ENCODE peak calls at places on chromosomes 5 and 9, in four cellular contexts. One of them, this sample, is unnamed.

GRCh38 chr9:31542384-31543055 is 841.9 kb upstream of the ACO1 start:
- DNase-seq in K562: no peak
- DNase-seq in GM12878: peak; percentile 26
- DNase-seq in HepG2: peak; percentile 12
- DNase-seq in this sample: peak; percentile 16

GRCh38 chr5:175873090-175873454 is 1.7 kb downstream of the CPLX2 start:
- DNase-seq in HepG2: peak; percentile 37
- DNase-seq in K562: peak; percentile 30
- DNase-seq in GM12878: no peak
- DNase-seq in this sample: peak; percentile 60

GRCh38 chr5:147092044-147092443 is 142.8 kb upstream of the STK32A start:
- DNase-seq in GM12878: no peak
- DNase-seq in K562: no peak
- DNase-seq in HepG2: no peak
- DNase-seq in this sample: no peak

GRCh38 chr5:134590992-134591659 is 41.5 kb downstream of the SAR1B start:
- DNase-seq in GM12878: no peak
- DNase-seq in HepG2: peak; percentile 71
- DNase-seq in K562: no peak
- DNase-seq in this sample: no peak

GRCh38 chr5:100904259-100904822 is 1.3 kb upstream of the ST8SIA4 start:
- DNase-seq in GM12878: no peak
- DNase-seq in HepG2: no peak
- DNase-seq in K562: no peak
- DNase-seq in this sample: peak; percentile 11

GRCh38 chr5:176734756-176735342 is 75.5 kb upstream of the UNC5A start:
- DNase-seq in GM12878: no peak
- DNase-seq in HepG2: no peak
- DNase-seq in K562: no peak
- DNase-seq in this sample: no peak

GRCh38 chr5:140996055-140996454 is 29.8 kb downstream of the PCDHAC2 start:
- DNase-seq in HepG2: no peak
- DNase-seq in K562: no peak
- DNase-seq in GM12878: no peak
- DNase-seq in this sample: no peak

GRCh38 chr9:109101810-109102209 is 17.9 kb downstream of the TMEM245 start:
- DNase-seq in K562: no peak
- DNase-seq in GM12878: peak; percentile 69
- DNase-seq in HepG2: no peak
- DNase-seq in this sample: no peak

GRCh38 chr9:115672477-115673316 is 480.9 kb upstream of the PAPPA start:
- DNase-seq in GM12878: no peak
- DNase-seq in HepG2: peak; percentile 1
- DNase-seq in K562: no peak
- DNase-seq in this sample: no peak

GRCh38 chr5:147464211-147464610 is 45.7 kb downstream of the DPYSL3 start:
- DNase-seq in HepG2: peak; percentile 11
- DNase-seq in K562: no peak
- DNase-seq in GM12878: no peak
- DNase-seq in this sample: peak; percentile 20

GRCh38 chr9:127013597-127013996 is 99.0 kb downstream of the RALGPS1 start:
- DNase-seq in K562: no peak
- DNase-seq in HepG2: no peak
- DNase-seq in GM12878: no peak
- DNase-seq in this sample: no peak

GRCh38 chr5:157476699-157477408 is 16.8 kb downstream of the NIPAL4 start:
- DNase-seq in GM12878: no peak
- DNase-seq in K562: peak; percentile 70
- DNase-seq in HepG2: peak; percentile 75
- DNase-seq in this sample: peak; percentile 75

GRCh38 chr5:55600536-55601208 is 65.9 kb upstream of the PLPP1 start:
- DNase-seq in GM12878: no peak
- DNase-seq in HepG2: no peak
- DNase-seq in K562: no peak
- DNase-seq in this sample: no peak

GRCh38 chr9:83220737-83221136 is 157.8 kb upstream of the RASEF start:
- DNase-seq in HepG2: peak; percentile 30
- DNase-seq in K562: no peak
- DNase-seq in GM12878: peak; percentile 7
- DNase-seq in this sample: no peak

GRCh38 chr9:87622098-87622497 is 103.8 kb upstream of the CTSL start:
- DNase-seq in GM12878: no peak
- DNase-seq in HepG2: no peak
- DNase-seq in K562: no peak
- DNase-seq in this sample: no peak

GRCh38 chr5:128345247-128345646 is 192.8 kb downstream of the FBN2 start:
- DNase-seq in GM12878: no peak
- DNase-seq in HepG2: no peak
- DNase-seq in K562: no peak
- DNase-seq in this sample: no peak

GRCh38 chr9:14961372-14962068 is 51.3 kb upstream of the FREM1 start:
- DNase-seq in HepG2: peak; percentile 99
- DNase-seq in GM12878: no peak
- DNase-seq in K562: peak; percentile 18
- DNase-seq in this sample: no peak

GRCh38 chr5:158351485-158352140 is 492.7 kb upstream of the CLINT1 start:
- DNase-seq in GM12878: no peak
- DNase-seq in K562: no peak
- DNase-seq in HepG2: no peak
- DNase-seq in this sample: no peak

GRCh38 chr5:102666164-102666951 is 88.7 kb upstream of the PAM start:
- DNase-seq in GM12878: no peak
- DNase-seq in K562: no peak
- DNase-seq in HepG2: no peak
- DNase-seq in this sample: no peak

GRCh38 chr9:82331091-82331490 is 342.5 kb downstream of the SPATA31D1 start:
- DNase-seq in K562: no peak
- DNase-seq in GM12878: no peak
- DNase-seq in HepG2: no peak
- DNase-seq in this sample: no peak

GRCh38 chr9:93132946-93133640 is 958 bp downstream of the NINJ1 start:
- DNase-seq in GM12878: no peak
- DNase-seq in K562: no peak
- DNase-seq in HepG2: peak; percentile 72
- DNase-seq in this sample: no peak

GRCh38 chr5:159105318-159106053 is 5.8 kb upstream of the EBF1 start:
- DNase-seq in K562: no peak
- DNase-seq in HepG2: no peak
- DNase-seq in GM12878: no peak
- DNase-seq in this sample: no peak

GRCh38 chr9:98075332-98075805 is 18.8 kb downstream of the NANS start:
- DNase-seq in K562: no peak
- DNase-seq in GM12878: no peak
- DNase-seq in HepG2: no peak
- DNase-seq in this sample: no peak

GRCh38 chr5:2666081-2666480 is 85.4 kb downstream of the IRX2 start:
- DNase-seq in GM12878: no peak
- DNase-seq in HepG2: no peak
- DNase-seq in K562: no peak
- DNase-seq in this sample: no peak

GRCh38 chr5:97752871-97753270 is 569.8 kb upstream of the RIOK2 start:
- DNase-seq in HepG2: no peak
- DNase-seq in GM12878: no peak
- DNase-seq in K562: no peak
- DNase-seq in this sample: no peak

GRCh38 chr5:179313849-179314521 is 31.3 kb downstream of the ADAMTS2 start:
- DNase-seq in K562: no peak
- DNase-seq in HepG2: no peak
- DNase-seq in GM12878: no peak
- DNase-seq in this sample: no peak

DNA sequence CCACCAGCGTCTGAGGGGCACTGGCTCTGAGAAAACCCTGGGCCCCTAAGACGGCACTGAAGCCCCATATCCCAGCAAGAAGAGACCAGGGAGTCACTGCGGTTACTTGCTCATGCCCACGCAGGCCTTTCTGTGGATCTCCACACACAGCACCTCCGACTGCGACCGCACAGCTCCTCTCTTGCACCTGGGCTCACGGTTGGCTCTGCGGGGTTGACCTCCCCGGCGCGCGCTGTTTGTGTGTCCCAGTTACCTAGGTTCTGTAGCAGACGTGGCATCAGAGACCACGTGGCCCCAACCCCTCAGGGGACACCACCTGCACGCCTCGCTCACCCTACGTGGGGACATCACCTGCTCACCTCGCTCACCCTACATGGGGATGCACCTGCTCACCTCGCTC is 12.7 kb downstream of the LPCAT1 start:
- DNase-seq in HepG2: no peak
- DNase-seq in K562: no peak
- DNase-seq in GM12878: no peak
- DNase-seq in this sample: no peak
- TF ChIP-seq FOXK2 in HepG2: no peak
- TF ChIP-seq FOXK2 in K562: no peak
- TF ChIP-seq FOXK2 in GM12878: no peak
- TF ChIP-seq FOXK2 in this sample: no peak

DNA sequence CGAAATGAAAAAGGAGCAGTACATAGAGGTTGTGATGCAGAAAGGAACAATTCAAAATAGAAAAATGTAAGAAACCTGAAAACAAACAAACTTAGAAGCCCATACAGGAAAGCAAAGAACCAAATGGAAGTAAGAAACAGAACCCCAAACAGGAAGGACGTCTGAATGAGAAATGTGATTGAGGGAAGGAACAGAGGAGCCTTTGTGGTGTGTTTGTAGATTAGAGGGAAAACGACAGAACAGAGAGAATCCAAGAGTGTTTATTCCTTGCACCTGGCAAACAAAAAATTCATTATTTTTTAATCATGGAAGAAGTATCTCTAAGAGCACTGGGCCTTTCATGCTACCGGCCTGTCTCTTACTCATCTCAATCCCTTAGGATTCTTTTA is 67.8 kb upstream of the ZSWIM6 start:
- DNase-seq in K562: no peak
- DNase-seq in GM12878: no peak
- DNase-seq in HepG2: no peak
- DNase-seq in this sample: no peak
- TF ChIP-seq TARDBP in K562: no peak
- TF ChIP-seq TARDBP in GM12878: no peak
- TF ChIP-seq TARDBP in HepG2: no peak
- TF ChIP-seq TARDBP in this sample: no peak

DNA sequence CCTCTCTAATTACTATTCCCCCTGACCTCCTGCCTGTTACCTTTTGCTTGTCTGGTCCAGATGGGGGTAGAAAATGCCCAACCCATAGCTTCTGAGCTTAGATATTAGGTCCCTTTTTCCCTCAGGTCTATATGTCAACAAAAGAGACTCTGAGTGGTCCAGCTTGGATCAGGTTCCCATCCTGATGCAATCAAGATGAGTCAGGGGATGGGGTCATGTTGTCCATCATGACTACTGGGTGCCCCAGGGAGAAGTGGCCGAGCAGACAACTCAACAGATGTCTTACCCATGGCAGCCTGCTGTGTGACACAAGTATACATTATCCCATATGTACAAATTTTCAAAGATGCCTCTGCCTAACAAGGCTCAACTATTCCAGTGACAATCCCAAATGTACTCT is 9.1 kb upstream of the ANKH start:
- DNase-seq in K562: no peak
- DNase-seq in GM12878: no peak
- DNase-seq in HepG2: peak; percentile 69
- DNase-seq in this sample: no peak
- TF ChIP-seq FOXK2 in K562: no peak
- TF ChIP-seq FOXK2 in GM12878: no peak
- TF ChIP-seq FOXK2 in HepG2: no peak
- TF ChIP-seq FOXK2 in this sample: no peak

GRCh38 chr5:151662805-151663204 is 23.9 kb downstream of the SPARC start:
- DNase-seq in GM12878: peak; percentile 77
- DNase-seq in K562: no peak
- DNase-seq in HepG2: no peak
- DNase-seq in this sample: no peak

GRCh38 chr5:151661968-151662732 is 24.6 kb downstream of the SPARC start:
- DNase-seq in HepG2: no peak
- DNase-seq in K562: no peak
- DNase-seq in GM12878: peak; percentile 82
- DNase-seq in this sample: no peak

GRCh38 chr5:151661096-151661495 is 25.6 kb downstream of the SPARC start:
- DNase-seq in K562: no peak
- DNase-seq in HepG2: no peak
- DNase-seq in GM12878: no peak
- DNase-seq in this sample: no peak

GRCh38 chr5:151659001-151659754 is 27.5 kb downstream of the SPARC start:
- DNase-seq in HepG2: peak; percentile 57
- DNase-seq in K562: peak; percentile 78
- DNase-seq in GM12878: peak; percentile 39
- DNase-seq in this sample: peak; percentile 87

GRCh38 chr5:151660616-151661015 is 26.1 kb downstream of the SPARC start:
- DNase-seq in GM12878: no peak
- DNase-seq in HepG2: no peak
- DNase-seq in K562: no peak
- DNase-seq in this sample: no peak
- TF ChIP-seq TARDBP in GM12878: no peak
- TF ChIP-seq TARDBP in HepG2: no peak
- TF ChIP-seq TARDBP in K562: no peak
- TF ChIP-seq TARDBP in this sample: no peak

GRCh38 chr9:105439428-105439827 is 8.4 kb upstream of the FSD1L start:
- DNase-seq in K562: no peak
- DNase-seq in GM12878: no peak
- DNase-seq in HepG2: no peak
- DNase-seq in this sample: no peak
- TF ChIP-seq FOXK2 in K562: no peak
- TF ChIP-seq FOXK2 in GM12878: no peak
- TF ChIP-seq FOXK2 in HepG2: no peak
- TF ChIP-seq FOXK2 in this sample: no peak

DNA sequence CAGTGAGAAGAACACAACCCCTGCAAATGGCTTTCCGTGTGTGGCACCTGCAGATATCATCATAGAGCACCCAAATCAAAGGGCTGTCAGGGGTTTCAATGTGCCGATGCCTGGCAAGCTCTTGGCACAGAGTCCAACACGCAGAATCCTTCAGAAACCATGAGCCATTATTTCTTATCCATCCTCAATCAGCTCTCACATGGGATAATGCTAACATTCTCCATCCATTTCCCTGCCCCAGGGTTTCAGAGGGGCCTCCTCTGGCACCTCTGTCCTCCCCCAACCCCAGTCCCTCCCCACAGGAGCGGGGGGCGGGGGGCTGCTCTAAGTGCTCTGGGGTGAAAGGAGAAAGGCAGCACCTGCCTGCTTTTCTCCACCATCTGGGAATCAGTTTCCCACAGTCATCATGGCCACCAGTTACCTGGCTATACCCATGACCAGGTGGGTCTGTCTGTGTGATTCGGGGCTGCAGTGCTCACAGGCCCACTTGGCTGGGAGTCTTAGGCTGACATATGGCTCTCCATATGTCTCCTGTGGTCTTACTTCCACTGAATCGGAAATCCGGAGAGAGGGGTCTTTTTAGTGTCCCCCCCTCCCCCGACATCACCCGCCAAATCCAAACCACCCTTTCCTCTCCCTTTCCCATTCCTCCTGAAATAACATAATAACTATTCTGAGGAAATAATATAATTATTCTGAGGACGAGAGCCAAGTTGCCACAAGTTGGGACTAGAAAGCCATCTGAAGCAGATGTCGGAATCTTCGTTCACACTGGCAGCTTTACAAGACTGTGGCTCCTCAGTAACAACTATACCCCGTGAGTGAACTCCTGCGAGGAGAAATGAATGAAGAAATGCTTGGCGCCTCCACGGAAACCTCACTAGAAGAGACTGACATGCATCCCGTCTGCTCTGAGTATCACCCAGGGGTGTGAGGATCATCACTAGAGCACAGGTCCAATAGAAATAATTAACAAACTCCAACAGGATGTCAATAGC is 143.5 kb downstream of the MYO10 start:
- DNase-seq in K562: no peak
- DNase-seq in HepG2: no peak
- DNase-seq in GM12878: no peak
- DNase-seq in this sample: no peak
- TF ChIP-seq TARDBP in K562: no peak
- TF ChIP-seq TARDBP in HepG2: no peak
- TF ChIP-seq TARDBP in GM12878: no peak
- TF ChIP-seq TARDBP in this sample: no peak

GRCh38 chr9:69121155-69122085 is 52.7 kb upstream of the TJP2 start:
- DNase-seq in K562: no peak
- DNase-seq in HepG2: peak; percentile 72
- DNase-seq in GM12878: no peak
- DNase-seq in this sample: peak; percentile 39
- TF ChIP-seq FOXK2 in K562: no peak
- TF ChIP-seq FOXK2 in HepG2: no peak
- TF ChIP-seq FOXK2 in GM12878: no peak
- TF ChIP-seq FOXK2 in this sample: no peak